ENCODE peak calls at places on chromosomes 13 and 19, in eight cellular contexts. F is HCT116, T is GM12878, Z is Panc1, N is GM23338, V is upper lobe of left lung, H is HepG2, X is K562. R is an unnamed sample.
A peak's percentile ranks its signal among the peaks of the same experiment; 100 is the strongest.

GRCh38 chr19:11479470-11480080 is 1.3 kb downstream of the ELAVL3 start:
- ATAC-seq in F (no peak), T (no peak), Z (no peak), N (peak; percentile 19), V (no peak), H (peak; percentile 25), X (peak; percentile 85), R (no peak)

GRCh38 chr13:34458756-34459462 is 483.2 kb upstream of the NBEA start:
- ATAC-seq in F (no peak), T (no peak), Z (no peak), N (no peak), V (no peak), H (no peak), X (no peak), R (peak; percentile 50)

GRCh38 chr13:23988546-23989122 is 91.3 kb upstream of the C1QTNF9B start:
- ATAC-seq in F (no peak), T (no peak), Z (no peak), N (no peak), V (no peak), H (no peak), X (no peak), R (no peak)

GRCh38 chr19:15300533-15301194 is 31.7 kb downstream of the BRD4 start:
- ATAC-seq in F (no peak), T (no peak), Z (no peak), N (no peak), V (no peak), H (no peak), X (peak; percentile 70), R (no peak)

GRCh38 chr13:44378277-44378676 is 4.7 kb downstream of the SERP2 start:
- ATAC-seq in F (no peak), T (no peak), Z (no peak), N (no peak), V (no peak), H (no peak), X (no peak), R (no peak)

GRCh38 chr13:110236831-110237261 is 70.1 kb downstream of the COL4A1 start:
- ATAC-seq in F (no peak), T (no peak), Z (no peak), N (no peak), V (no peak), H (no peak), X (no peak), R (no peak)

GRCh38 chr13:23551213-23552008 is 18.8 kb upstream of the TNFRSF19 start:
- ATAC-seq in F (no peak), T (peak; percentile 81), Z (no peak), N (no peak), V (no peak), H (no peak), X (no peak), R (no peak)

GRCh38 chr13:113216165-113217056 is 7.0 kb downstream of the CUL4A start:
- ATAC-seq in F (peak; percentile 87), T (no peak), Z (peak; percentile 84), N (peak; percentile 80), V (peak; percentile 77), H (peak; percentile 14), X (peak; percentile 59), R (peak; percentile 72)

GRCh38 chr19:46192990-46193650 is 36.4 kb upstream of the IGFL1 start:
- ATAC-seq in F (peak; percentile 77), T (no peak), Z (peak; percentile 79), N (no peak), V (no peak), H (peak; percentile 94), X (peak; percentile 99), R (peak; percentile 50)

GRCh38 chr13:76889254-76889653 is 3.0 kb upstream of the KCTD12 start:
- ATAC-seq in F (no peak), T (no peak), Z (no peak), N (no peak), V (no peak), H (no peak), X (no peak), R (no peak)

GRCh38 chr13:91493442-91493841 is 95.0 kb downstream of the GPC5 start:
- ATAC-seq in F (no peak), T (no peak), Z (no peak), N (no peak), V (no peak), H (no peak), X (peak; percentile 56), R (no peak)

GRCh38 chr19:33535176-33535575 is 13.6 kb upstream of the PEPD start:
- ATAC-seq in F (no peak), T (no peak), Z (no peak), N (no peak), V (no peak), H (no peak), X (no peak), R (no peak)

GRCh38 chr19:1155352-1156304 is 18.4 kb downstream of the SBNO2 start:
- ATAC-seq in F (no peak), T (no peak), Z (peak; percentile 13), N (no peak), V (peak; percentile 28), H (peak; percentile 17), X (no peak), R (peak; percentile 17)

GRCh38 chr19:48964205-48965032 is 690 bp upstream of the FTL start:
- ATAC-seq in F (no peak), T (no peak), Z (no peak), N (peak; percentile 7), V (no peak), H (no peak), X (no peak), R (no peak)

GRCh38 chr13:43006893-43007631 is 15.0 kb upstream of the EPSTI1 start:
- ATAC-seq in F (no peak), T (peak; percentile 28), Z (no peak), N (no peak), V (no peak), H (no peak), X (no peak), R (no peak)

GRCh38 chr19:5216141-5216847 is 124.3 kb downstream of the PTPRS start:
- ATAC-seq in F (no peak), T (peak; percentile 73), Z (no peak), N (no peak), V (no peak), H (no peak), X (no peak), R (no peak)

GRCh38 chr19:34990578-34991192 is 9.4 kb upstream of the GRAMD1A start:
- ATAC-seq in F (no peak), T (peak; percentile 80), Z (no peak), N (no peak), V (no peak), H (no peak), X (no peak), R (no peak)

GRCh38 chr13:98988782-98989181 is 10.9 kb upstream of the DOCK9 start:
- ATAC-seq in F (no peak), T (no peak), Z (no peak), N (no peak), V (no peak), H (no peak), X (peak; percentile 66), R (no peak)

DNA sequence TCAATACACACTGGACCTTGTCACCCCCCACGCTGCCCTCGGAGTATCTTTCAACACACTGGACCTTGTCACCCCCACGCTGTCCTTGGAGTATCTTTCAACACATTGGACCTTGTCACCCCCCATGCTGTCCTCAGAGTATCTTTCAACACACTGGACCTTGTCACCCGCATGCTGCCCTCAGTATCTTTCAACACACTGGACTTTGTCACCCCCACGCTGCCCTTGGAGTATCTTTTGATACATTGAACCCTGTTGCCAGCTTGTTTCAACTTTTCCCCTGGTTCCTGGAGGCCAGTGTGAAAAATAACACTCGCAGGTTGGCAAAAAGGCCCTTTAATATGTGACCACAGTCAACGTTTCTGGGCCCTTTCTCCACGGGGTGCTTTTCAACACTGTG is 247.8 kb downstream of the TEX29 start:
- ATAC-seq in F (no peak), T (no peak), Z (no peak), N (no peak), V (no peak), H (no peak), X (no peak), R (no peak)
- H3K27ac ChIP-seq in F (no peak overlapping the region), T (no peak overlapping the region), Z (no peak overlapping the region), N (no peak overlapping the region), V (no peak overlapping the region), H (no peak overlapping the region), X (no peak overlapping the region), R (no peak overlapping the region)

GRCh38 chr13:73059460-73060250 is 850 bp downstream of the KLF5 start:
- ATAC-seq in F (peak; percentile 46), T (no peak), Z (peak; percentile 75), N (peak; percentile 60), V (peak; percentile 70), H (peak; percentile 78), X (no peak), R (peak; percentile 35)

GRCh38 chr13:73060251-73061160 is 1.7 kb downstream of the KLF5 start:
- ATAC-seq in F (no peak), T (no peak), Z (no peak), N (no peak), V (no peak), H (no peak), X (no peak), R (no peak)

GRCh38 chr13:73058432-73058740 is 419 bp upstream of the KLF5 start:
- ATAC-seq in F (no peak), T (peak; percentile 29), Z (no peak), N (no peak), V (no peak), H (no peak), X (peak; percentile 17), R (no peak)

GRCh38 chr13:73057284-73058025 is 1.4 kb upstream of the KLF5 start:
- ATAC-seq in F (no peak), T (no peak), Z (no peak), N (no peak), V (no peak), H (no peak), X (no peak), R (no peak)

DNA sequence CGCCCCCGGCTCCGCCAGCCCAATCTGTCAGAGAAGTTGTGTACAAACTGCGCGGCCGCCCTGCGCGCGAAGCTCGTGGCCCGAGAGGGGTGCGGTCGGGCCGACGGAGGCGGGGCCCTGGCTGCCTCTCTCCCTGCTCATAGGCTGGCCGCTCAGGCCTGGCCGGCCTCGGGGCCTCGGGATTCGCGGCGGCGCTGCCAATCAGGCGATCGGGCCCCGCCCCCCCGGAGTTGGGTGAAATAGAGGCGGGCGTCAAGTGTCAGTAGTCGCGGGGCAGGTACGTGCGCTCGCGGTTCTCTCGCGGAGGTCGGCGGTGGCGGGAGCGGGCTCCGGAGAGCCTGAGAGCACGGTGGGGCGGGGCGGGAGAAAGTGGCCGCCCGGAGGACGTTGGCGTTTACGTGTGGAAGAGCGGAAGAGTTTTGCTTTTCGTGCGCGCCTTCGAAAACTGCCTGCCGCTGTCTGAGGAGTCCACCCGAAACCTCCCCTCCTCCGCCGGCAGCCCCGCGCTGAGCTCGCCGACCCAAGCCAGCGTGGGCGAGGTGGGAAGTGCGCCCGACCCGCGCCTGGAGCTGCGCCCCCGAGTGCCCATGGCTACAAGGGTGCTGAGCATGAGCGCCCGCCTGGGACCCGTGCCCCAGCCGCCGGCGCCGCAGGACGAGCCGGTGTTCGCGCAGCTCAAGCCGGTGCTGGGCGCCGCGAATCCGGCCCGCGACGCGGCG is at the start of gene KLF5:
- ATAC-seq in F (peak; percentile 91), T (peak; percentile 100), Z (peak; percentile 99), N (peak; percentile 95), V (peak; percentile 99), H (peak; percentile 98), X (peak; percentile 100), R (peak; percentile 98)
- TF ChIP-seq POLR2AphosphoS5 in F (peak; percentile 98), T (no peak), Z (no peak), N (peak; percentile 70), V (peak; percentile 97), H (peak; percentile 46), X (no peak), R (peak; percentile 91)

GRCh38 chr19:40523322-40524047 is 53.2 kb upstream of the SHKBP1 start:
- ATAC-seq in F (peak; percentile 95), T (peak; percentile 91), Z (peak; percentile 86), N (peak; percentile 84), V (peak; percentile 86), H (peak; percentile 83), X (peak; percentile 92), R (peak; percentile 51)
- TF ChIP-seq CTCF in F (peak; percentile 91), T (peak; percentile 70), Z (peak; percentile 80), N (peak; percentile 79), V (peak; percentile 60), H (peak; percentile 91), X (peak; percentile 95), R (no peak)

GRCh38 chr13:32427852-32428580 is at the start of gene N4BP2L1:
- ATAC-seq in F (no peak), T (peak; percentile 85), Z (peak; percentile 81), N (peak; percentile 68), V (peak; percentile 88), H (peak; percentile 94), X (no peak), R (peak; percentile 83)
- H3K27ac ChIP-seq in F (no peak within 1 kb of the TSS), T (peak within 1 kb of the TSS; percentile 98), Z (no peak within 1 kb of the TSS), N (no peak within 1 kb of the TSS), V (peak within 1 kb of the TSS; percentile 89), H (peak within 1 kb of the TSS; percentile 94), X (no peak within 1 kb of the TSS), R (peak within 1 kb of the TSS; percentile 45)